ENCODE peak calls at places on chromosomes 4 and X, in eight cellular contexts. Q is ELR, E is NCI-H2171, O is substantia nigra, T is RCC 7860, J is colonic mucosa, K is SK-N-SH, D is HTR-8/SVneo. Z is an unnamed sample.
A peak's percentile ranks its signal among the peaks of the same experiment; 100 is the strongest.

GRCh38 chr4:152693875-152694274 is 14.1 kb upstream of the TMEM154 start:
- DNase-seq in T (no peak), D (no peak), Q (no peak), E (no peak), J (no peak), O (no peak), K (no peak), Z (no peak)

GRCh38 chr4:59222231-59222630 is 1977.9 kb upstream of the ADGRL3 start:
- DNase-seq in K (no peak), J (no peak), O (no peak), D (no peak), E (no peak), T (no peak), Q (no peak), Z (no peak)

GRCh38 chr4:110087116-110087708 is 111.2 kb downstream of the ELOVL6 start:
- DNase-seq in E (no peak), T (peak; percentile 59), Q (peak; percentile 80), J (no peak), D (peak; percentile 39), O (no peak), K (no peak), Z (no peak)

GRCh38 chr4:160143574-160143973 is 1040.7 kb downstream of the RAPGEF2 start:
- DNase-seq in K (no peak), E (no peak), J (peak; percentile 31), T (no peak), O (no peak), Q (peak; percentile 40), D (no peak), Z (no peak)

GRCh38 chrX:45011131-45011530 is 138.1 kb downstream of the KDM6A start:
- DNase-seq in K (no peak), E (no peak), T (peak; percentile 65), Q (peak; percentile 81), D (peak; percentile 5), O (no peak), J (no peak), Z (no peak)

GRCh38 chrX:121876316-121876715 is 828.9 kb downstream of the GLUD2 start:
- DNase-seq in O (no peak), Q (peak; percentile 13), J (no peak), K (no peak), D (no peak), E (no peak), T (peak; percentile 23), Z (no peak)

GRCh38 chr4:22237155-22237751 is 278.6 kb downstream of the ADGRA3 start:
- DNase-seq in J (peak; percentile 83), T (no peak), K (peak; percentile 29), E (no peak), D (no peak), O (no peak), Q (peak; percentile 32), Z (peak; percentile 77)

GRCh38 chr4:102533348-102533747 is 32.2 kb downstream of the NFKB1 start:
- DNase-seq in O (no peak), J (no peak), E (no peak), K (no peak), Q (no peak), T (no peak), D (no peak), Z (no peak)

GRCh38 chr4:6250235-6250983 is 19.2 kb upstream of the WFS1 start:
- DNase-seq in K (peak; percentile 76), Q (peak; percentile 60), O (no peak), T (peak; percentile 47), E (peak; percentile 5), J (no peak), D (peak; percentile 72), Z (peak; percentile 77)

GRCh38 chr4:181364504-181364903 is 878.7 kb upstream of the TENM3 start:
- DNase-seq in O (no peak), K (no peak), E (no peak), Q (peak; percentile 28), T (no peak), J (no peak), D (no peak), Z (no peak)

GRCh38 chr4:121217385-121217784 is 53.3 kb upstream of the TNIP3 start:
- DNase-seq in D (peak; percentile 5), O (no peak), T (no peak), K (no peak), J (no peak), E (no peak), Q (peak; percentile 19), Z (no peak)

GRCh38 chrX:13088155-13088485 is 43.7 kb upstream of the FAM9C start:
- DNase-seq in O (no peak), K (no peak), E (no peak), J (no peak), Q (no peak), T (no peak), D (no peak), Z (no peak)

GRCh38 chrX:21373637-21374162 is 518 bp upstream of the CNKSR2 start:
- DNase-seq in E (no peak), J (peak; percentile 48), K (no peak), D (no peak), Q (no peak), T (no peak), O (no peak), Z (no peak)

GRCh38 chr4:86117781-86118302 is 242.0 kb downstream of the MAPK10 start:
- DNase-seq in K (peak; percentile 5), T (peak; percentile 44), J (no peak), O (no peak), E (no peak), D (peak; percentile 18), Q (peak; percentile 6), Z (no peak)

GRCh38 chr4:142419712-142420111 is 426.4 kb downstream of the INPP4B start:
- DNase-seq in T (no peak), E (no peak), D (no peak), Q (no peak), J (no peak), O (no peak), K (peak; percentile 47), Z (no peak)

GRCh38 chrX:69618803-69619202 is 2.9 kb downstream of the EDA start:
- DNase-seq in K (peak; percentile 17), O (no peak), E (peak; percentile 0), T (no peak), J (peak; percentile 18), Q (peak; percentile 8), D (no peak), Z (no peak)

GRCh38 chrX:50471390-50471789 is 765 bp upstream of the DGKK start:
- DNase-seq in O (no peak), Q (no peak), E (no peak), J (no peak), D (no peak), K (peak; percentile 27), T (no peak), Z (no peak)

GRCh38 chrX:132169554-132169953 is 41.7 kb upstream of the FRMD7 start:
- DNase-seq in E (no peak), Q (no peak), O (no peak), J (no peak), T (no peak), D (no peak), K (no peak), Z (no peak)

GRCh38 chr4:44162538-44163270 is 285.9 kb downstream of the KCTD8 start:
- DNase-seq in E (no peak), J (no peak), D (no peak), T (no peak), Q (no peak), O (no peak), K (no peak), Z (no peak)

GRCh38 chrX:13646154-13646549 is 6.8 kb upstream of the TCEANC start:
- DNase-seq in T (no peak), Q (peak; percentile 54), O (no peak), E (no peak), J (peak; percentile 64), D (peak; percentile 59), K (peak; percentile 40), Z (peak; percentile 51)

Z was measured in D341Med.